ENCODE peak calls at places on chromosomes 2 and 18, in five cellular contexts. R is hepatocyte; G is CD8-positive, alpha-beta memory T cell; H is NT2/D1; Z is coronary artery. J is an unnamed sample.

GRCh38 chr2:72949045-72949444 is 31.7 kb downstream of the EMX1 start:
- DNase-seq in R (no peak), G (no peak), H (no peak), Z (no peak), J (no peak)

GRCh38 chr2:157375384-157375783 is 49.8 kb upstream of the ERMN start:
- DNase-seq in R (no peak), G (no peak), H (no peak), Z (no peak), J (no peak)

GRCh38 chr2:19360266-19360665 is 1.8 kb upstream of the OSR1 start:
- DNase-seq in R (no peak), G (no peak), H (no peak), Z (no peak), J (no peak)

GRCh38 chr2:26674002-26674751 is 18.3 kb upstream of the KCNK3 start:
- DNase-seq in R (no peak), G (no peak), H (no peak), Z (peak), J (no peak)

GRCh38 chr2:133362061-133362476 is 206.2 kb downstream of the NCKAP5 start:
- DNase-seq in R (peak), G (no peak), H (no peak), Z (no peak), J (no peak)

GRCh38 chr2:196119926-196120325 is 51.3 kb upstream of the DNAH7 start:
- DNase-seq in R (no peak), G (no peak), H (no peak), Z (no peak), J (no peak)

GRCh38 chr2:240217431-240218301 is 77.2 kb upstream of the OTOS start:
- DNase-seq in R (no peak), G (no peak), H (no peak), Z (peak), J (peak)

GRCh38 chr2:109689973-109690372 is 75.8 kb downstream of the SOWAHC start:
- DNase-seq in R (no peak), G (no peak), H (no peak), Z (no peak), J (no peak)

GRCh38 chr2:223251656-223252229 is 199.8 kb downstream of the KCNE4 start:
- DNase-seq in R (no peak), G (no peak), H (no peak), Z (no peak), J (no peak)

GRCh38 chr18:35661483-35662146 is 80.1 kb downstream of the GALNT1 start:
- DNase-seq in R (no peak), G (no peak), H (no peak), Z (no peak), J (peak)

GRCh38 chr2:67463810-67464209 is 66.7 kb downstream of the ETAA1 start:
- DNase-seq in R (peak), G (no peak), H (no peak), Z (no peak), J (no peak)

GRCh38 chr18:73099759-73100158 is 232.0 kb upstream of the NETO1 start:
- DNase-seq in R (no peak), G (no peak), H (no peak), Z (no peak), J (no peak)

GRCh38 chr18:56257215-56257614 is 381.2 kb downstream of the TXNL1 start:
- DNase-seq in R (peak), G (no peak), H (no peak), Z (no peak), J (no peak)

GRCh38 chr2:127681288-127681771 is 6.0 kb upstream of the LIMS2 start:
- DNase-seq in R (no peak), G (no peak), H (no peak), Z (peak), J (no peak)
- H3K4me3 ChIP-seq in R (no peak), G (no peak), H (no peak), Z (peak), J (no peak)

GRCh38 chr18:21267370-21267769 is 25.3 kb downstream of the GREB1L start:
- DNase-seq in R (no peak), G (no peak), H (no peak), Z (no peak), J (no peak)

GRCh38 chr18:21262979-21263378 is 20.9 kb downstream of the GREB1L start:
- DNase-seq in R (no peak), G (no peak), H (no peak), Z (no peak), J (no peak)

GRCh38 chr18:21262244-21262643 is 20.2 kb downstream of the GREB1L start:
- DNase-seq in R (no peak), G (no peak), H (no peak), Z (no peak), J (no peak)

GRCh38 chr18:21265971-21266673 is 24.1 kb downstream of the GREB1L start:
- DNase-seq in R (no peak), G (no peak), H (no peak), Z (no peak), J (no peak)

DNA sequence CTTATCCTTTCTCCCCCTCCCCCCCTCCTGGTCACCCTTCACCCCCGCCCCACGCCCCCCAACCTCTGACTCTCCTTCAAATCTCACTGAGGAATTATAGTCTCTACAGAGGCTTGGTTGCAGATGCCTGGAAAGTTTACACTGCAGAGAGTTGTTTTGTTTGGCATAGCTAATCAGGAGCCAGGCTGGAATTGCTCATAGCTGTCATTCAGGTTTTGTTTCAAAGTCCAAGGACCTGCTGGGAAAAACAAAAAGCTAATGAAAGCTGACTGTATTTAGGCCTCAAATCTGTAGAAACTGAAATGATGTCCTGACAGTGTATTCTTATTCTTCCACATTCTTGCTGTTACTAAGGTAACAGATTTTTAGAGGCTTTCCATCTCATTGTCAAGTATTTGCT is 22.6 kb downstream of the GREB1L start:
- DNase-seq in R (peak), G (no peak), H (peak), Z (no peak), J (no peak)
- H3K4me3 ChIP-seq in R (no peak), G (no peak), H (no peak), Z (no peak), J (no peak)

GRCh38 chr2:107719141-107719540 is 107.6 kb upstream of the RGPD4 start:
- DNase-seq in R (no peak), G (no peak), H (no peak), Z (no peak), J (no peak)

GRCh38 chr2:107721581-107721980 is 105.1 kb upstream of the RGPD4 start:
- DNase-seq in R (no peak), G (no peak), H (no peak), Z (no peak), J (no peak)

GRCh38 chr2:107717666-107718065 is 109.0 kb upstream of the RGPD4 start:
- DNase-seq in R (no peak), G (no peak), H (no peak), Z (no peak), J (no peak)

GRCh38 chr2:107719781-107720180 is 106.9 kb upstream of the RGPD4 start:
- DNase-seq in R (no peak), G (no peak), H (no peak), Z (no peak), J (no peak)

GRCh38 chr2:107721178-107721577 is 105.5 kb upstream of the RGPD4 start:
- DNase-seq in R (no peak), G (no peak), H (no peak), Z (no peak), J (no peak)
- H3K4me3 ChIP-seq in R (no peak), G (no peak), H (no peak), Z (no peak), J (no peak)

DNA sequence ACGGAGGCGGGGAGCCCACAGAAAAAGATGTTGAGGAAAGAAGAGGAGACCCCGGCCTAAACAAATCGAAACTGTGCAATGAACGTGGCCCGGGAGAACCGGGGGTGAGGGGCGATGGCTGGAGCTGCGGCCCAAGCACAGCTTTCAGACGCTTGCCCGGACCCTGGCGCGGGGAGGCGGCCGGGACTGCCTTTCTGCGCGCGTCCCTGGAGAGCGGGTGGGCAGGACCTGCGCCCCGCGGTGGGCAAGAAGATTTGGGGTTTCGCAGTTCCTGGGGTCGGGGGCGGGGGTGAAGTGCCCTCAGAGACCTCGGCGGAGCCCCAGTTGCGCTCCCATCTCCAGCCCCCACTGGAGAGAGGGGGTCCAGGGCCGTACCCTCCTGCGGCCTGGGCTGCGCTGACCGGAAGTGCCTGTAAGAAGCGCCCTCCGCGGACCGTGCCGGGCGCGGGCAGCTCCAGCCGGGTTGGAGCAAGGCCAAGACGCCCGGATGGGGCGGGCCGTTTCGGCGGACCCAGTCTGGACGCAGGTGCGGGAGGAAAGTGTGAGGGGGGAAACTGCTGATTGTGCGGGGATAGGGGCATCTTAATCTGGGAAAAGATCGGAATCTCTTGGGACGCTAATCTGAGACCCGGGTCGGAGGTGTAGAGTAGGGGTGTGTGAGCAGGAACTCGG is 11.6 kb downstream of the EN1 start:
- DNase-seq in R (no peak), G (no peak), H (no peak), Z (no peak), J (no peak)
- H3K4me3 ChIP-seq in R (peak), G (no peak), H (peak), Z (peak), J (no peak)

DNA sequence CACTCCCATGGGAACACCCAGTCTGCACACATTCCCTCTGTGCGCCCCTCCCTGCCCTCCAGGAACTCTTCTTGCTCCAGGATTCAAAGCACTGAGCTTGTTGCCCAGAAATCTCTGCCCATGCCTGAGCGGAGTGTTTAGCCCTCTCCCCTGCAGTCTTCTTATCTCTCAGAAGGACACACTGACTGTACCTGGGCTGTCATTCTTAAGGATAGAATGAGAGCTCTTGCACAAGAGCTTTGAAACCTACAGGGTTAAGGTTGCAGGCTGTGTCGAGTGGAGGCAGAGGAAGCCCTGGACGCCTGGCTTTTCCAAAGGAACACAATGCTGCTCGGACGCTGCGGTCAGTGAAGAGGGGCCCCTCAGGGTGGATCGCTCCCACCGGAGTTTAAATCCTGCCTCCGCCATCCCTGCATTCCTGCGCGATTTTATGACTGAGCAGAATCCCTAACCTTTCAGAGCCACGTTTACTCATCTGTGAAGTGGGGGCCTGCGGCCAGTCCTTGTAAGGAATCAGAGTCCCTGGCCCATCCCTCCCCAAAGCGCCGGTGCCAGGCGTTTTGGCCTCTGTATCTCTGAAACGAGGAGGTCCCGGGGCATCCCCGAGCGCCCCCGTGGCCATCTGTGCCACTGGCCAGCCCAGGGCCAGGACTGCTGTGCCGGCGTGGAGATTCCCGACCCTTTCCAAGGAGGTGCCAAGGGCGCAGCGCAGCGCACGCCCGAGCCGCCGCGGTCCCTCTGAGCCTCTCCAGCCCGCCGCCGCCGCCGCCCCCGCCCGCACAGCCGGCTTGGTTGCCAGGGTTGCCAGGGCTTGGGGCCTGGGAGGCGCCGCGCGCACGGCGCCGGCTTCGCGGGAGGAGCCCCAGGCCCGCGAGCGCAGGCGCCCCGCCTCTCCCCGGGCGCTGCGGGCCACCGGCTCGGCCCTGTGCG is 58.9 kb downstream of the FAM168B start:
- DNase-seq in R (peak), G (no peak), H (peak), Z (no peak), J (no peak)
- H3K4me3 ChIP-seq in R (peak), G (peak), H (peak), Z (peak), J (no peak)

GRCh38 chr2:188974184-188974583 is at the start of gene COL3A1:
- DNase-seq in R (peak), G (no peak), H (no peak), Z (no peak), J (no peak)

GRCh38 chr2:188975497-188976102 is 1.4 kb downstream of the COL3A1 start:
- DNase-seq in R (peak), G (no peak), H (no peak), Z (no peak), J (no peak)

GRCh38 chr2:188978291-188979081 is 4.3 kb downstream of the COL3A1 start:
- DNase-seq in R (peak), G (no peak), H (no peak), Z (no peak), J (no peak)

GRCh38 chr2:188979119-188979729 is 5.1 kb downstream of the COL3A1 start:
- DNase-seq in R (no peak), G (no peak), H (no peak), Z (no peak), J (no peak)

GRCh38 chr2:188976545-188977268 is 2.5 kb downstream of the COL3A1 start:
- DNase-seq in R (peak), G (no peak), H (no peak), Z (no peak), J (peak)
- H3K4me3 ChIP-seq in R (peak), G (no peak), H (no peak), Z (peak), J (no peak)

DNA sequence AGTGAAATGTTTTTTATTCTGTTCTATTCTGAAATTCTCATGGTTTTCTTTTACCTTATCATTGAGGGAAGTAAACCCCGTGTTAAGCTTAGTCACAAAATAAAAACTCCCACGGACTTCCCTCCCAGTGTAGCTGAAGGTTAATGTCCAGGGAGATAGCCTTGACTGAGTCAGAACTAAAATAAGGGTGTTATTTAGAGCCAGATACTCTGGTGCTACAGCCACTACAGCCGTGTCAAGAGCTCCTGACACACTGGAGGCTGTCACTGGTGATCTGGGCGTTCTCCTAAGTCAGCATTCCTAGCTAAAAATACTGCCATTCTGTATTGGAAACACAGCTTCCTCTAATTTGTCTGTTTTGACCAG is 82.0 kb upstream of the RANBP2 start:
- DNase-seq in R (peak), G (no peak), H (no peak), Z (no peak), J (no peak)
- H3K4me3 ChIP-seq in R (no peak), G (no peak), H (no peak), Z (peak), J (no peak)

GRCh38 chr2:20633001-20633400 is 17.9 kb downstream of the HS1BP3 start:
- DNase-seq in R (no peak), G (no peak), H (no peak), Z (no peak), J (no peak)

GRCh38 chr2:20633794-20634259 is 17.1 kb downstream of the HS1BP3 start:
- DNase-seq in R (peak), G (no peak), H (no peak), Z (peak), J (no peak)

GRCh38 chr2:20635096-20635475 is 15.8 kb downstream of the HS1BP3 start:
- DNase-seq in R (no peak), G (no peak), H (no peak), Z (no peak), J (no peak)

GRCh38 chr2:20635698-20636584 is 15.0 kb downstream of the HS1BP3 start:
- DNase-seq in R (peak), G (no peak), H (peak), Z (peak), J (no peak)

GRCh38 chr2:20634430-20635095 is 16.3 kb downstream of the HS1BP3 start:
- DNase-seq in R (no peak), G (no peak), H (no peak), Z (no peak), J (no peak)
- H3K4me3 ChIP-seq in R (no peak), G (no peak), H (no peak), Z (no peak), J (no peak)